ENCODE peak calls at places on chromosome 18, in seven cellular contexts. L, N, F, E, Y, G and X are unnamed samples.

GRCh38 chr18:36828157-36828629 is 609 bp downstream of the TPGS2 start:
- DNase-seq in L (no peak), N (peak), F (no peak), E (peak), Y (no peak), G (peak), X (no peak)

GRCh38 chr18:40874233-40874632 is 1080.8 kb upstream of the PIK3C3 start:
- DNase-seq in L (no peak), N (no peak), F (no peak), E (no peak), Y (no peak), G (peak), X (no peak)

GRCh38 chr18:62876106-62876505 is 160.8 kb downstream of the PHLPP1 start:
- DNase-seq in L (no peak), N (no peak), F (no peak), E (no peak), Y (no peak), G (no peak), X (no peak)

GRCh38 chr18:79796016-79796415 is 1.7 kb upstream of the KCNG2 start:
- DNase-seq in L (no peak), N (no peak), F (no peak), E (no peak), Y (no peak), G (no peak), X (no peak)

GRCh38 chr18:66795011-66795410 is 191.1 kb upstream of the CDH19 start:
- DNase-seq in L (no peak), N (no peak), F (no peak), E (no peak), Y (no peak), G (no peak), X (no peak)

GRCh38 chr18:60327880-60328589 is 44.5 kb downstream of the MC4R start:
- DNase-seq in L (no peak), N (no peak), F (no peak), E (no peak), Y (no peak), G (no peak), X (no peak)

GRCh38 chr18:58949031-58949430 is 84.4 kb downstream of the ZNF532 start:
- DNase-seq in L (no peak), N (no peak), F (no peak), E (no peak), Y (no peak), G (no peak), X (no peak)

GRCh38 chr18:2572892-2573291 is 1.5 kb downstream of the NDC80 start:
- DNase-seq in L (no peak), N (no peak), F (no peak), E (no peak), Y (no peak), G (peak), X (no peak)

GRCh38 chr18:48709371-48709770 is 170.5 kb downstream of the CTIF start:
- DNase-seq in L (no peak), N (no peak), F (no peak), E (no peak), Y (no peak), G (peak), X (no peak)

GRCh38 chr18:45167631-45168225 is 447.5 kb upstream of the SLC14A2 start:
- DNase-seq in L (peak), N (no peak), F (no peak), E (no peak), Y (no peak), G (no peak), X (no peak)

GRCh38 chr18:76306685-76307292 is 188.3 kb downstream of the ZNF516 start:
- DNase-seq in L (no peak), N (no peak), F (no peak), E (no peak), Y (no peak), G (no peak), X (no peak)

GRCh38 chr18:79537758-79538157 is 141.8 kb upstream of the CTDP1 start:
- DNase-seq in L (no peak), N (peak), F (no peak), E (no peak), Y (no peak), G (no peak), X (no peak)

GRCh38 chr18:57062841-57063240 is 84.0 kb upstream of the BOD1L2 start:
- DNase-seq in L (no peak), N (peak), F (no peak), E (no peak), Y (no peak), G (no peak), X (no peak)

GRCh38 chr18:45006934-45007333 is 326.2 kb downstream of the SETBP1 start:
- DNase-seq in L (no peak), N (no peak), F (no peak), E (no peak), Y (no peak), G (no peak), X (no peak)

GRCh38 chr18:78769502-78770113 is 210.0 kb upstream of the SALL3 start:
- DNase-seq in L (no peak), N (no peak), F (no peak), E (no peak), Y (no peak), G (no peak), X (no peak)

GRCh38 chr18:10490401-10491289 is 35.2 kb upstream of the NAPG start:
- DNase-seq in L (no peak), N (no peak), F (no peak), E (peak), Y (no peak), G (no peak), X (peak)

GRCh38 chr18:44453505-44453904 is 227.2 kb upstream of the SETBP1 start:
- DNase-seq in L (peak), N (no peak), F (no peak), E (no peak), Y (no peak), G (no peak), X (no peak)

GRCh38 chr18:54215069-54215468 is 9.4 kb downstream of the MBD2 start:
- DNase-seq in L (no peak), N (no peak), F (no peak), E (no peak), Y (no peak), G (no peak), X (no peak)

GRCh38 chr18:55588001-55588875 is at the start of gene TCF4:
- DNase-seq in L (no peak), N (peak), F (peak), E (peak), Y (no peak), G (peak), X (peak)

GRCh38 chr18:57627488-57627887 is 5.9 kb upstream of the NARS1 start:
- DNase-seq in L (no peak), N (no peak), F (no peak), E (no peak), Y (no peak), G (peak), X (no peak)

GRCh38 chr18:30591462-30591861 is 451.1 kb downstream of the DSC3 start:
- DNase-seq in L (no peak), N (no peak), F (no peak), E (no peak), Y (no peak), G (no peak), X (no peak)

GRCh38 chr18:50700245-50701165 is 119.3 kb downstream of the MRO start:
- DNase-seq in L (no peak), N (peak), F (no peak), E (no peak), Y (no peak), G (no peak), X (no peak)

GRCh38 chr18:47283476-47283875 is 32.0 kb upstream of the SKOR2 start:
- DNase-seq in L (no peak), N (no peak), F (no peak), E (peak), Y (no peak), G (peak), X (no peak)

GRCh38 chr18:24659837-24660720 is 199.6 kb downstream of the HRH4 start:
- DNase-seq in L (no peak), N (no peak), F (no peak), E (no peak), Y (no peak), G (peak), X (peak)

GRCh38 chr18:52007109-52007508 is 332.9 kb upstream of the DCC start:
- DNase-seq in L (no peak), N (no peak), F (no peak), E (no peak), Y (no peak), G (no peak), X (no peak)

GRCh38 chr18:685438-685837 is 27.0 kb downstream of the ENOSF1 start:
- DNase-seq in L (no peak), N (no peak), F (no peak), E (no peak), Y (no peak), G (no peak), X (no peak)

GRCh38 chr18:2644535-2644934 is 11.0 kb upstream of the SMCHD1 start:
- DNase-seq in L (no peak), N (no peak), F (no peak), E (no peak), Y (no peak), G (no peak), X (no peak)

GRCh38 chr18:9808530-9809241 is 77.1 kb upstream of the TXNDC2 start:
- DNase-seq in L (no peak), N (peak), F (no peak), E (no peak), Y (no peak), G (no peak), X (no peak)

GRCh38 chr18:59742325-59743111 is 45.3 kb upstream of the CCBE1 start:
- DNase-seq in L (peak), N (no peak), F (no peak), E (no peak), Y (no peak), G (peak), X (no peak)

GRCh38 chr18:66635342-66635741 is 31.5 kb upstream of the CDH19 start:
- DNase-seq in L (no peak), N (no peak), F (no peak), E (no peak), Y (no peak), G (peak), X (no peak)